ENCODE peak calls at places on chromosomes 13 and 19, in four cellular contexts. R is HAP-1, P is fibroblast of lung, F is IMR-90. H is an unnamed sample.

GRCh38 chr19:56966225-56966696 is 125.7 kb upstream of the PEG3 start:
- DNase-seq in P (no peak), R (no peak), F (no peak), H (peak; percentile 77)

GRCh38 chr19:15196683-15197005 is 4.2 kb downstream of the NOTCH3 start:
- DNase-seq in F (no peak), R (no peak), P (no peak), H (no peak)

GRCh38 chr19:1274852-1275259 is 474 bp upstream of the FAM174C start:
- DNase-seq in P (no peak), F (no peak), R (no peak), H (no peak)

GRCh38 chr19:441213-441823 is 19.5 kb downstream of the SHC2 start:
- DNase-seq in P (no peak), R (no peak), F (no peak), H (no peak)

GRCh38 chr19:20165971-20166592 is 932 bp upstream of the ZNF486 start:
- DNase-seq in F (no peak), P (no peak), R (no peak), H (no peak)

GRCh38 chr13:27415116-27415515 is 9.3 kb upstream of the GTF3A start:
- DNase-seq in F (no peak), P (no peak), R (no peak), H (no peak)

GRCh38 chr13:38308736-38309135 is 40.9 kb upstream of the UFM1 start:
- DNase-seq in F (peak; percentile 63), P (peak; percentile 2), R (no peak), H (no peak)

GRCh38 chr19:48650974-48651681 is 5.1 kb upstream of the CA11 start:
- DNase-seq in F (no peak), R (no peak), P (no peak), H (no peak)

GRCh38 chr13:84470528-84470927 is 588.3 kb upstream of the SLITRK1 start:
- DNase-seq in R (no peak), P (no peak), F (no peak), H (no peak)

GRCh38 chr19:47239152-47239551 is 8.2 kb upstream of the BBC3 start:
- DNase-seq in P (no peak), F (no peak), R (no peak), H (no peak)

GRCh38 chr13:114115796-114116195 is 16.6 kb downstream of the RASA3 start:
- DNase-seq in R (peak; percentile 4), P (no peak), F (no peak), H (peak; percentile 24)

GRCh38 chr19:43700368-43701015 is 15.4 kb upstream of the IRGC start:
- DNase-seq in R (peak; percentile 22), F (peak; percentile 84), P (peak; percentile 85), H (peak; percentile 68)

GRCh38 chr13:31765441-31765840 is 26.1 kb downstream of the RXFP2 start:
- DNase-seq in F (peak; percentile 89), P (peak; percentile 61), R (no peak), H (no peak)

GRCh38 chr19:39587496-39587895 is 14.8 kb upstream of the LGALS13 start:
- DNase-seq in F (no peak), P (no peak), R (no peak), H (no peak)

GRCh38 chr19:30123611-30124010 is 181.6 kb downstream of the URI1 start:
- DNase-seq in R (no peak), P (no peak), F (no peak), H (no peak)

GRCh38 chr13:110138009-110138699 is 168.8 kb downstream of the COL4A1 start:
- DNase-seq in P (peak; percentile 60), R (no peak), F (peak; percentile 79), H (peak; percentile 79)

GRCh38 chr13:32087955-32088747 is 56.6 kb downstream of the FRY start:
- DNase-seq in P (peak; percentile 14), F (peak; percentile 75), R (no peak), H (no peak)

GRCh38 chr13:96091164-96091931 is 1.4 kb downstream of the HS6ST3 start:
- DNase-seq in P (no peak), R (peak; percentile 75), F (no peak), H (peak; percentile 71)

GRCh38 chr19:13062317-13062716 is 40.3 kb downstream of the LYL1 start:
- DNase-seq in R (no peak), P (no peak), F (no peak), H (no peak)

GRCh38 chr19:19120308-19121156 is 17.7 kb downstream of the TMEM161A start:
- DNase-seq in R (peak; percentile 90), P (peak; percentile 81), F (peak; percentile 62), H (peak; percentile 85)

GRCh38 chr13:99691552-99691951 is 190.3 kb downstream of the TM9SF2 start:
- DNase-seq in P (no peak), R (no peak), F (no peak), H (no peak)

GRCh38 chr13:109156181-109156935 is 526.9 kb downstream of the MYO16 start:
- DNase-seq in F (peak; percentile 86), P (peak; percentile 89), R (no peak), H (no peak)

GRCh38 chr19:29266001-29266400 is 53.0 kb upstream of the UQCRFS1 start:
- DNase-seq in R (no peak), P (no peak), F (no peak), H (no peak)

GRCh38 chr19:16520074-16520973 is 21.9 kb downstream of the CHERP start:
- DNase-seq in F (no peak), P (no peak), R (no peak), H (peak; percentile 11)

GRCh38 chr13:93216122-93216521 is 10.5 kb upstream of the GPC6 start:
- DNase-seq in R (no peak), F (no peak), P (no peak), H (no peak)

GRCh38 chr19:44720945-44721344 is 22.0 kb downstream of the CEACAM16 start:
- DNase-seq in P (no peak), R (no peak), F (no peak), H (no peak)
- H3K4me1 ChIP-seq in P (peaks cover 10% of the 10 kb centered on the region), R (peaks cover 11% of the 10 kb centered on the region), F (peaks cover 19% of the 10 kb centered on the region), H (peaks cover 15% of the 10 kb centered on the region)

GRCh38 chr13:21240586-21240985 is 64.1 kb downstream of the MRPL57 start:
- DNase-seq in P (no peak), F (peak; percentile 58), R (no peak), H (no peak)
- H3K4me3 ChIP-seq in P (no peak overlapping the region), F (no peak overlapping the region), R (no peak overlapping the region), H (no peak overlapping the region)

DNA sequence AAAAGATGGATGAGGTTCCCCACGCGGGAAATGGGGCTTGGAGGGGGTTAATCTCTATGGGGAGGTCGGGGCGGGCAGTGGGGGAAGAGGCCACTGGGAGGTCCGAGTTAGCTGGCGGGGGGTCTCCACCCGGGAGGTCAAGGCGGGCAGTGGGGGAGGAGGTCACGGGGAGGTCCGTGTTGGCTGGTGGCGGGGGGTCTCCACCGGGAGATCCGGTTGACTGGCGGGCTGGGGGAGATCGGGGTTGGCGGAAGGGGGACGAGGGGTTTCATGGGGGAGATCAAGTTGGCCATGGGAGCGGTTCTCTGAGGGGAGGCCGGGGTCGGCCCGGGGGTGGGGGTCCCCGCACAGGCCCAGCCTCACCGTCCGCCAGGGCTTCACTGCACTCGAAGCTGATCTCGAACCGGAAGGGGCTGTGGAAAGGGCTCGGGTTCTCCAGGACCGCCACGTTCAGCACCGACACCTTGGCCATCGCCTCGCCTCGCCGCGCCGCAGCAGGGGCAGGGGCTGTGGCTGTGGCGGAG is 342 bp downstream of the ASF1B start:
- DNase-seq in F (no peak), P (no peak), R (no peak), H (no peak)
- H3K4me1 ChIP-seq in F (peaks cover 6% of the 10 kb centered on the region), P (peaks cover 5% of the 10 kb centered on the region), R (peaks cover 26% of the 10 kb centered on the region), H (no peaks in the 10 kb centered on the region)

GRCh38 chr19:40598918-40599307 is 2.3 kb upstream of the LTBP4 start:
- DNase-seq in P (no peak), F (no peak), R (no peak), H (no peak)

GRCh38 chr19:40601061-40601973 is at the start of gene LTBP4:
- DNase-seq in F (no peak), P (peak; percentile 52), R (peak; percentile 69), H (peak; percentile 94)

GRCh38 chr19:40600086-40600917 is 867 bp upstream of the LTBP4 start:
- DNase-seq in R (no peak), P (no peak), F (no peak), H (peak; percentile 89)

GRCh38 chr19:40598121-40598917 is 2.9 kb upstream of the LTBP4 start:
- DNase-seq in P (peak; percentile 89), F (peak; percentile 87), R (peak; percentile 96), H (peak; percentile 96)

DNA sequence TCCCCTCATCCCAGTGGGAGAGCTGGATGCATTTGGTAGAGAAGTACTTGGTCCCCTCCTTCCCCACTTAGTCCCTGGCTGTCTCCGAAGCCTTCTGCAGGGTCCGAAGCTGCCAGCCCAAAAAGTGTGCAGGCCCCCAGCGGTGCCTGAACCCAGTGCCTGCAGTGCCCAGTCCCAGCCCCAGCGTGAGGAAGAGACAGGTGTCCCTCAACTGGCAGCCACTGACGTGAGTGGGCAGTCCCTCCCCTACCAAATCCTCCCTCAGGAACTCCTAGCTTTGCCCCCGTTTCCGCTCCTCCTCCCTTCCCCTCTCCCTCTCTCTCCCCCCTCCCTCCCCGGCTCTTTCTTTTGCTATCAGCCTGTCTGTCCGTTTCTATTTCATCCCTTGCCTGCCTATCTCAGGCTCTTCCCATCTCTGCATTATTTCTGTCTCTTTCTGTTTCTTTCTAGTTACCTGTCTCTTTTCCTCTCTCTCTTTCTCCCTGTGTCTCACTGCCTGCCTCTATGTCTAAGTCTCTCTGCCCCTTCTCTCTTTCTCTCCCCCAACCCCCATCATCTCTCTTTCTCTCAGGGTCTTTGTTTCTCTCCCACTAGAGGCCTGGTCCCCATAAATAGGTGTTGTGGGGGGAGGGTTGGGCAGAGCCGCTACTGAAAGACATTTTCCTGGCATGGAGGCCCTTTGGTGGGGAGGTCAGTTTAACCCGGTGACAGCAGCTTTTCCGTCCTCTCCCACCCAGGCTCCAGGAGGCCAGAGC is 1.7 kb upstream of the LTBP4 start:
- DNase-seq in R (peak; percentile 62), F (no peak), P (peak; percentile 29), H (peak; percentile 74)
- H3K4me3 ChIP-seq in R (peak overlapping the region; percentile 49), F (no peak overlapping the region), P (no peak overlapping the region), H (peak overlapping the region; percentile 38)

DNA sequence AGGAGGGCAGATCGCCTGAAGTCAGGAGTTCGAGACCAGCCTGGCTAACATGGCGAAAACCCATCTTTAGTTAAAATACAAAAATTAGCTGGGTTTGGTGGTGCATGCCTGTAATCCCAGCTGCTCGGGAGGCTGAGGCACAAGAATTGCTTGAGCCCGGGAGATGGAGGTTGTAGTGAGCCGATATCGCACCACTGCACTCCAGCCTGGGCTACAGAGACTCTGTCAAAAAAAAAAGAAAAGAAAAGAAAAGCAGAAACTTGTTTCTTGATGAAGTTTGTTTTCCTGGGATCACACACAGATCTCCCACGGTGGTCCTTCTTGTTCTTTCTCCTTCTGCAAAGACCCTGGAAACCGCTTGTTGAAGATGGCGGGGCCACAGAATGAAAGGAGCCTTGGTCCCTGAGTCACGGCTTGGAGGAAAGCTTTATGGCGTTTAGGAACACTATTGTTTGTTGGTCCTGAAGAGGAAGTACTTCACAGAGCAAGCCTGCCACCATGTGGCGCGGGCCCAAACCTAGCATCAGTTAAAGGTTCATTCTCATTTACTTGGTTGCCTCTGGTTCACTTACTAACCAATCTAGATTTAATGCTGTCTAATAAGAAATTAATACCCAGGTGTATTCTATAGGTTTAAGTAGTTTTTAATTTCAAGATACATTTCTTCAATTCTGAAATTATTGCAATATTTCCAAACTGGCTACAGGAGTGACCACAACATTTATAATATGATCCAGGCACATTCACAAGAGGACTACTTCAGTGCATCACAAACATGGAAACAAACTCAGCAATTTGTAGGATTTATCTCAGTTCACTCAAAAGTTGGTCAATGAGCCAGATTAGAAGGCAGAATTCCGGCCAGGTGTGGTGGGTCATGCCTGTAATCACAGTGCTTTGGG is 21.3 kb upstream of the ARL11 start:
- DNase-seq in R (peak; percentile 88), P (peak; percentile 90), F (peak; percentile 88), H (peak; percentile 88)
- H3K4me1 ChIP-seq in R (peaks cover 2% of the 10 kb centered on the region), P (no peaks in the 10 kb centered on the region), F (no peaks in the 10 kb centered on the region), H (no peaks in the 10 kb centered on the region)

GRCh38 chr13:98508280-98509074 is 68.4 kb downstream of the STK24 start:
- DNase-seq in P (peak; percentile 87), R (no peak), F (peak; percentile 79), H (no peak)
- H3K4me3 ChIP-seq in P (no peak overlapping the region), R (no peak overlapping the region), F (no peak overlapping the region), H (no peak overlapping the region)

H was measured in right cardiac atrium.